ENCODE peak calls at places on chromosomes 1 and 21, in eight cellular contexts. K is NCI-H82; U is posterior cingulate gyrus; C is stimulated activated CD4-positive, alpha-beta T cell treated with anti-CD3 and anti-CD28 coated beads, Interleukin-4, amount 100 ng/mL, for 48 hours; Y is omental fat pad; R is naive thymus-derived CD4-positive, alpha-beta T cell; I is NCI-H510A treated with DMSO at 0.1 percent for 48 hours; E is activated CD4-positive, alpha-beta T cell treated with anti-CD3 and anti-CD28 coated beads for 24 hours. N is an unnamed sample.

GRCh38 chr1:186715887-186716809 is 35.9 kb upstream of the PTGS2 start:
- DNase-seq in K (no peak), U (no peak), C (no peak), Y (no peak), R (no peak), I (peak), E (no peak), N (peak)

GRCh38 chr1:28380394-28380793 is 10.9 kb downstream of the PHACTR4 start:
- DNase-seq in K (no peak), U (no peak), C (no peak), Y (no peak), R (no peak), I (no peak), E (no peak), N (no peak)

GRCh38 chr21:44267655-44268142 is 6.0 kb upstream of the DNMT3L start:
- DNase-seq in K (no peak), U (no peak), C (no peak), Y (no peak), R (peak), I (no peak), E (no peak), N (no peak)

GRCh38 chr1:222736972-222737371 is at the start of gene FAM177B:
- DNase-seq in K (no peak), U (no peak), C (no peak), Y (no peak), R (no peak), I (peak), E (no peak), N (no peak)

GRCh38 chr1:33150522-33150921 is 31.3 kb downstream of the TRIM62 start:
- DNase-seq in K (no peak), U (no peak), C (no peak), Y (no peak), R (no peak), I (no peak), E (no peak), N (no peak)

GRCh38 chr1:226863446-226863845 is 7.0 kb upstream of the PSEN2 start:
- DNase-seq in K (no peak), U (no peak), C (no peak), Y (no peak), R (no peak), I (no peak), E (no peak), N (no peak)

GRCh38 chr1:161106434-161106833 is 8.3 kb downstream of the KLHDC9 start:
- DNase-seq in K (no peak), U (no peak), C (no peak), Y (no peak), R (no peak), I (no peak), E (no peak), N (no peak)

GRCh38 chr1:153968000-153968363 is 280 bp downstream of the CREB3L4 start:
- DNase-seq in K (no peak), U (no peak), C (no peak), Y (no peak), R (no peak), I (peak), E (no peak), N (no peak)

GRCh38 chr1:30514945-30515344 is 208.4 kb downstream of the MATN1 start:
- DNase-seq in K (no peak), U (no peak), C (no peak), Y (no peak), R (no peak), I (no peak), E (no peak), N (no peak)

GRCh38 chr1:156600733-156601121 is 552 bp downstream of the GPATCH4 start:
- DNase-seq in K (no peak), U (no peak), C (no peak), Y (no peak), R (no peak), I (peak), E (no peak), N (no peak)

GRCh38 chr1:116986531-116987255 is 14.9 kb upstream of the CD101 start:
- DNase-seq in K (no peak), U (no peak), C (peak), Y (no peak), R (peak), I (no peak), E (peak), N (no peak)

GRCh38 chr1:76198452-76198851 is 123.9 kb downstream of the ST6GALNAC3 start:
- DNase-seq in K (no peak), U (no peak), C (no peak), Y (no peak), R (no peak), I (no peak), E (no peak), N (no peak)

GRCh38 chr1:21703318-21703963 is 34.3 kb upstream of the RAP1GAP start:
- DNase-seq in K (peak), U (no peak), C (no peak), Y (no peak), R (peak), I (peak), E (no peak), N (no peak)

GRCh38 chr1:20640183-20640597 is 6.9 kb downstream of the PINK1 start:
- DNase-seq in K (peak), U (peak), C (peak), Y (no peak), R (peak), I (peak), E (peak), N (peak)

GRCh38 chr21:29449306-29449940 is 150.7 kb downstream of the BACH1 start:
- DNase-seq in K (no peak), U (no peak), C (no peak), Y (no peak), R (peak), I (no peak), E (no peak), N (no peak)

GRCh38 chr1:151492120-151492519 is 19.1 kb upstream of the CGN start:
- DNase-seq in K (no peak), U (no peak), C (no peak), Y (no peak), R (no peak), I (no peak), E (no peak), N (no peak)